ENCODE peak calls at places on chromosomes 3 and 15, in five cellular contexts. T, S, J, P and C are unnamed samples. For H3K4me1, the result is how much of the 10 kb centered on the place peaks cover.

GRCh38 chr3:100245932-100246331 is 14.9 kb upstream of the TBC1D23 start:
- DNase-seq in P (no peak), J (no peak), S (no peak), T (no peak), C (no peak)

GRCh38 chr15:101511717-101512116 is 22.2 kb upstream of the PCSK6 start:
- DNase-seq in J (no peak), P (no peak), T (no peak), S (no peak), C (no peak)

GRCh38 chr3:4826237-4827100 is 152.8 kb upstream of the BHLHE40 start:
- DNase-seq in P (peak), T (peak), J (no peak), S (peak), C (peak)

GRCh38 chr15:82301296-82302016 is 38.8 kb downstream of the SAXO2 start:
- DNase-seq in P (no peak), S (no peak), T (no peak), J (no peak), C (no peak)

GRCh38 chr3:17639257-17639656 is 103.2 kb downstream of the TBC1D5 start:
- DNase-seq in S (no peak), J (peak), T (no peak), P (no peak), C (no peak)

GRCh38 chr15:63052961-63053698 is 10.6 kb downstream of the TPM1 start:
- DNase-seq in S (peak), T (peak), J (no peak), P (peak), C (peak)

GRCh38 chr3:20055020-20055775 is 15.0 kb downstream of the KAT2B start:
- DNase-seq in T (no peak), P (no peak), J (no peak), S (no peak), C (no peak)

GRCh38 chr3:155230382-155230781 is 63.1 kb downstream of the STRIT1 start:
- DNase-seq in J (no peak), T (no peak), S (no peak), P (no peak), C (no peak)

GRCh38 chr3:158912188-158912587 is 110.3 kb downstream of the MFSD1 start:
- DNase-seq in S (no peak), T (no peak), J (no peak), P (no peak), C (no peak)

GRCh38 chr3:77159182-77159581 is 119.3 kb downstream of the ROBO2 start:
- DNase-seq in S (no peak), J (no peak), P (no peak), T (no peak), C (no peak)

GRCh38 chr15:69164807-69165636 is 4.6 kb downstream of the GLCE start:
- DNase-seq in T (no peak), J (no peak), P (no peak), S (no peak), C (no peak)

GRCh38 chr3:52468336-52468735 is 12.9 kb downstream of the NISCH start:
- DNase-seq in P (no peak), T (no peak), S (no peak), J (no peak), C (no peak)

GRCh38 chr3:45214061-45214680 is 11.9 kb downstream of the TMEM158 start:
- DNase-seq in P (no peak), J (no peak), S (no peak), T (no peak), C (no peak)

GRCh38 chr3:45215466-45215865 is 10.6 kb downstream of the TMEM158 start:
- DNase-seq in S (no peak), J (no peak), P (no peak), T (no peak), C (no peak)

GRCh38 chr3:45211466-45212094 is 14.5 kb downstream of the TMEM158 start:
- DNase-seq in S (no peak), P (no peak), T (no peak), J (no peak), C (no peak)

GRCh38 chr3:45210308-45211038 is 15.6 kb downstream of the TMEM158 start:
- DNase-seq in S (peak), T (peak), J (peak), P (peak), C (peak)

DNA sequence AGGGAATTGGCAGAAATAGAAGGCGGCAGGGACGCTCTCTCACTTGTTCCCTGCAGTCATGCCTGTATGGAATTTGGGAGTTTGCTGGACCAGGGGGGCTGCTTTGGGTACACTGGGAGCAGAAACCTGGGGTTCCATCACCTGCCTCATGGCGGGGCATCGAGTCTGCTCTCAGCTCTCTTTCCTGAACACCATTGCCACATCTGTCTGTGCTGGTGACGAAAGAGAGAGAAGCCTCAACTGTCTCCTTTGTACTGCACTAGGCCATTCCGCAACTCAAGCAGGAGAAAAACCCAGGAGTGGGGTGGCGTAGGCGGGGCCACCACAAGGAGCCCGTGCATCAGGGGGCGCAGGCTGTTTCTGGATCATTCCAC is 14.0 kb downstream of the TMEM158 start:
- DNase-seq in S (no peak), T (no peak), P (no peak), J (no peak), C (no peak)
- H3K4me1 ChIP-seq in S (under half), T (under half), P (under half), J (under half), C (under half)

GRCh38 chr15:93001881-93002280 is 87.1 kb downstream of the RGMA start:
- DNase-seq in T (no peak), P (no peak), S (no peak), J (no peak), C (no peak)

GRCh38 chr15:92997821-92998220 is 91.2 kb downstream of the RGMA start:
- DNase-seq in P (no peak), S (no peak), J (no peak), T (no peak), C (no peak)

GRCh38 chr15:93005133-93005532 is 83.9 kb downstream of the RGMA start:
- DNase-seq in T (no peak), J (no peak), P (no peak), S (no peak), C (no peak)

DNA sequence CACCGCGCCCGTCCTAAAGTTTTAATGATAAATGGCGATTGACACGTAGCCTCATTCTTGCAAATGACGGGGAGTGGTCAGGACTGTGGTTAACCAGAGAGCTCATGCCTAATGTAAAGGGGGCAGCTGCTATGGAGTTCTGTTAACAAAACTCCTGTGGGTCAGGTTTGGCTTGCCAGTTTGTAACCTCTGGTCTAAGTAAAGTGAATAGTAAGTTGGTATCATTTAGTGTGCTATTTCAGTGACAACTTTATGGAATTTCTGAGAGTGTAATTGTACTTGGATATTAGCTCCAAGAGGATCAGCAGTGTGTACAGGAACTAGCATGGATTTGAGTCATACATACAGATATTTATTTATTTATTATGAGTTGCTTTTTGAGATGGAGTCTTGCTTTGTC is 87.9 kb downstream of the RGMA start:
- DNase-seq in T (no peak), S (no peak), J (no peak), P (no peak), C (no peak)
- H3K4me3 ChIP-seq in T (no peak), S (no peak), J (no peak), P (no peak), C (no peak)

GRCh38 chr15:27272446-27272845 is 301.5 kb downstream of the GABRG3 start:
- DNase-seq in T (no peak), S (no peak), J (no peak), P (no peak), C (no peak)
- TF ChIP-seq CTCF in T (no peak), S (no peak), J (no peak), P (no peak), C (no peak)

GRCh38 chr3:152400912-152401311 is 132.2 kb downstream of the MBNL1 start:
- DNase-seq in J (no peak), P (no peak), S (no peak), T (no peak), C (no peak)

GRCh38 chr3:152405915-152406802 is 137.4 kb downstream of the MBNL1 start:
- DNase-seq in T (no peak), S (no peak), P (no peak), J (no peak), C (no peak)

GRCh38 chr3:152402698-152403456 is 134.1 kb downstream of the MBNL1 start:
- DNase-seq in P (no peak), T (no peak), S (no peak), J (no peak), C (no peak)

GRCh38 chr3:152403632-152404066 is 134.9 kb downstream of the MBNL1 start:
- DNase-seq in P (peak), T (peak), J (no peak), S (peak), C (peak)

DNA sequence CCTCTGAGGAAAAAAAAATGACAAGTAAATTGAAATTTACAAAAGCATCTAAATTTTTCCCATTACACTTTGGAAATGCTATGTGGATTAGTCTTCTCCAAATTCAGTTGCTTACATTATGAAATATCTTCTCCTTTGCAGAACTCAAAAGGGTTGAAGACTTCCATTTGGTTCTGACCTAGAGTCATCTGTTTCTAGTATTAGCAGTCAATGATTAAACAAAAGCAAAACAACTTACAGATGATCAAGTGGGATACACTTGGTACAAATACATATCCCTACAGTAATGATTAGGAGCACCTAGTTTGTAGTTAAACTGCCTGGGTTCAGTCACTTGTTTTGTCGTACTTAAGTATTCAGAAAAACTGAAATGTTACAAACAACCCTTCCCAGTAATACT is 136.2 kb downstream of the MBNL1 start:
- DNase-seq in T (no peak), S (no peak), J (no peak), P (no peak), C (no peak)
- H3K4me1 ChIP-seq in T (under half), S (half or more), J (under half), P (under half), C (half or more)

DNA sequence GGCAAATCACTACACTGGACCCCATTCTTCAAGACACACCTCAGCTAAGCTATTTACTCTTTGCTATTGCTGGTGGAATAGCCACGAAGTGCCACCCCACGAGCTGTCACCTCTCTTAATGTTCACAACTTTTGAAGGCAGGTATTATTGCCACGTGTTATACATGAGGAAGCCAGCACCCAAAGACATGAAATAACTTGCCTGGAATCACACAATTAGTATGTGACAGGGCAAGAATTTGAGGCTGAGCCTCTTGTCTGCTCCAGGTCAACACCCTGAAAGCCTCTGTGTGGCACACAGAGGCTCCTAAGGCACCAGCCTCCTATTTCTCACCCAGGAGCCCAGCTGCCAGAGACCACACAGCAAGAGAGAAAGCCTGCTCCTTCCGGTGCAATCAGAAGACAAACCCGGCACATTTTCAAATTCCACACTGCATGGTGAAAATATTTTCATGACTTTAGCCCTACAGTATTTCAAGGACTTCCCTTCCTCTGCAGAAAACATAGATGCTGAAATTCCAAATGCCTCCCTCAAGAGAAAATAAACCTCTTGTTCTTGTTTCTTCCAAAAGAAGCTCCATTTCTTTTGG is 84.9 kb upstream of the THBS1 start:
- DNase-seq in J (no peak), P (no peak), T (no peak), S (no peak), C (no peak)
- H3K4me3 ChIP-seq in J (no peak), P (no peak), T (no peak), S (no peak), C (no peak)

GRCh38 chr3:134299888-134300206 is 49.2 kb upstream of the RYK start:
- DNase-seq in J (no peak), T (no peak), P (no peak), S (no peak), C (no peak)

GRCh38 chr3:134302674-134303073 is 52.0 kb upstream of the RYK start:
- DNase-seq in P (no peak), J (no peak), T (no peak), S (no peak), C (no peak)

GRCh38 chr3:134298281-134298680 is 47.6 kb upstream of the RYK start:
- DNase-seq in P (no peak), T (no peak), J (no peak), S (no peak), C (no peak)

GRCh38 chr3:134300520-134300919 is 49.9 kb upstream of the RYK start:
- DNase-seq in S (peak), P (no peak), J (no peak), T (no peak), C (no peak)

GRCh38 chr3:134299185-134299887 is 48.7 kb upstream of the RYK start:
- DNase-seq in S (no peak), J (no peak), T (no peak), P (no peak), C (no peak)
- TF ChIP-seq CTCF in S (peak), J (no peak), T (peak), P (peak), C (peak)

GRCh38 chr15:70261083-70261482 is 163.4 kb upstream of the TLE3 start:
- DNase-seq in S (no peak), P (no peak), J (no peak), T (no peak), C (no peak)
- H3K4me1 ChIP-seq in S (under half), P (under half), J (under half), T (under half), C (under half)

GRCh38 chr3:135325726-135326245 is 530.7 kb downstream of the EPHB1 start:
- DNase-seq in S (peak), J (no peak), T (no peak), P (no peak), C (no peak)
- H3K4me3 ChIP-seq in S (no peak), J (no peak), T (no peak), P (no peak), C (no peak)

GRCh38 chr3:126475411-126476114 is at the start of gene ZXDC:
- DNase-seq in P (peak), J (peak), S (peak), T (peak), C (peak)

GRCh38 chr3:126469479-126469878 is 6.2 kb downstream of the ZXDC start:
- DNase-seq in T (no peak), J (no peak), S (no peak), P (peak), C (peak)

GRCh38 chr3:126473292-126474168 is 2.2 kb downstream of the ZXDC start:
- DNase-seq in S (no peak), P (peak), T (no peak), J (no peak), C (no peak)

GRCh38 chr3:126474498-126475410 is 937 bp downstream of the ZXDC start:
- DNase-seq in J (peak), P (peak), T (peak), S (peak), C (peak)

GRCh38 chr3:126472277-126473006 is 3.2 kb downstream of the ZXDC start:
- DNase-seq in S (peak), J (peak), P (peak), T (no peak), C (peak)
- TF ChIP-seq CTCF in S (no peak), J (no peak), P (no peak), T (no peak), C (no peak)

DNA sequence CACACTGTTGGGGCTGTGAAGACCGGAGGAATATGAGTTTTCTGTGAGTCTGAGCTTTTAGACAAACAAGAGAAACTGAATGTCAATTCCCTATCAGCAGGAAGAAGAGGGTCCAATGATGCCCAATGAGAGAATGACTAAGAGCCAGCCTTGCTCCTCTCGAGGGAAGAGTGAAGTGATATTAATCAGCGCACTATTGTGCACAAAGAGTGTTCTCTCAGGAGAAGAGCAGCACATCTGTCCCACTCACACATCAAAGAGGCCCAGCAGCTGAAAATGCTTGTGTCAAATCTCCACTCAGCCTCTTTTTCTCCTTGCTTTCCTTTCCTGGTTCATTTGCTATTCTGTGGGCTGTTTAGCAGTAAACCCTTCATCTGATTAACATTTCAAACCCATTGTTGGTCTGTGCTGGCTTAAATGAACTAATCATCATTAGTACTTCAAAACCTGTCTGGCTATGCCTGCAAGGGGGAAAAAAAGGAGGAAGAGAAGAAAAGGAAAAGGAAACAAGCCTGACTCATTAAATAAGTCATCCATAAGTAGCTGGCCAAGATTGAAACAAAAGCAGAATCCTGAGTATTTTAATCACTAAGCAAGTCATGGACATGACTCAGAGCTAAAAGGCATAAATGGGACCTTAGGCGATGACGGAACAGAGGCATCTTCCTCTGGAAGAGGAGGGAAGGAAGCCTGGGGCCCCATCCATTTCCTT is 912.7 kb downstream of the TUSC7 start:
- DNase-seq in T (no peak), P (no peak), S (no peak), J (no peak), C (no peak)
- H3K4me1 ChIP-seq in T (under half), P (under half), S (under half), J (under half), C (under half)